ENCODE peak calls at places on chromosome 2, in six cellular contexts. One of them, this sample, is unnamed.

GRCh38 chr2:204108874-204109295 is 172.3 kb downstream of the ICOS start:
- DNase-seq in left lung: no peak
- DNase-seq in nephron progenitor cell: no peak
- DNase-seq in MG63: no peak
- DNase-seq in central memory CD8-positive, alpha-beta T cell: no peak
- DNase-seq in HT-29: no peak
- DNase-seq in this sample: no peak

GRCh38 chr2:14427982-14428567 is 204.4 kb upstream of the LRATD1 start:
- DNase-seq in left lung: no peak
- DNase-seq in nephron progenitor cell: no peak
- DNase-seq in MG63: peak; percentile 54
- DNase-seq in central memory CD8-positive, alpha-beta T cell: no peak
- DNase-seq in HT-29: no peak
- DNase-seq in this sample: no peak

GRCh38 chr2:16774980-16775963 is 109.6 kb upstream of the CYRIA start:
- DNase-seq in left lung: no peak
- DNase-seq in nephron progenitor cell: peak; percentile 20
- DNase-seq in MG63: no peak
- DNase-seq in central memory CD8-positive, alpha-beta T cell: no peak
- DNase-seq in HT-29: no peak
- DNase-seq in this sample: no peak

GRCh38 chr2:28325567-28326468 is 66.8 kb upstream of the FOSL2 start:
- DNase-seq in left lung: no peak
- DNase-seq in nephron progenitor cell: no peak
- DNase-seq in MG63: no peak
- DNase-seq in central memory CD8-positive, alpha-beta T cell: no peak
- DNase-seq in HT-29: no peak
- DNase-seq in this sample: no peak

GRCh38 chr2:121626777-121627524 is 22.3 kb downstream of the CLASP1 start:
- DNase-seq in left lung: peak; percentile 54
- DNase-seq in nephron progenitor cell: no peak
- DNase-seq in MG63: no peak
- DNase-seq in central memory CD8-positive, alpha-beta T cell: no peak
- DNase-seq in HT-29: no peak
- DNase-seq in this sample: peak; percentile 51

GRCh38 chr2:184938221-184938985 is 340.1 kb downstream of the ZNF804A start:
- DNase-seq in left lung: no peak
- DNase-seq in nephron progenitor cell: no peak
- DNase-seq in MG63: no peak
- DNase-seq in central memory CD8-positive, alpha-beta T cell: no peak
- DNase-seq in HT-29: no peak
- DNase-seq in this sample: no peak

GRCh38 chr2:219418155-219418569 is at the start of gene DES:
- DNase-seq in left lung: no peak
- DNase-seq in nephron progenitor cell: peak; percentile 43
- DNase-seq in MG63: no peak
- DNase-seq in central memory CD8-positive, alpha-beta T cell: no peak
- DNase-seq in HT-29: no peak
- DNase-seq in this sample: no peak

GRCh38 chr2:3189076-3189591 is 188.5 kb downstream of the EIPR1 start:
- DNase-seq in left lung: no peak
- DNase-seq in nephron progenitor cell: no peak
- DNase-seq in MG63: no peak
- DNase-seq in central memory CD8-positive, alpha-beta T cell: no peak
- DNase-seq in HT-29: no peak
- DNase-seq in this sample: no peak

GRCh38 chr2:155372969-155373368 is 674.5 kb downstream of the KCNJ3 start:
- DNase-seq in left lung: no peak
- DNase-seq in nephron progenitor cell: no peak
- DNase-seq in MG63: no peak
- DNase-seq in central memory CD8-positive, alpha-beta T cell: no peak
- DNase-seq in HT-29: peak; percentile 17
- DNase-seq in this sample: peak; percentile 61

GRCh38 chr2:110994250-110994961 is 126.3 kb upstream of the BCL2L11 start:
- DNase-seq in left lung: no peak
- DNase-seq in nephron progenitor cell: no peak
- DNase-seq in MG63: no peak
- DNase-seq in central memory CD8-positive, alpha-beta T cell: no peak
- DNase-seq in HT-29: no peak
- DNase-seq in this sample: peak; percentile 2

GRCh38 chr2:54054271-54054670 is 61.1 kb upstream of the ACYP2 start:
- DNase-seq in left lung: no peak
- DNase-seq in nephron progenitor cell: no peak
- DNase-seq in MG63: no peak
- DNase-seq in central memory CD8-positive, alpha-beta T cell: no peak
- DNase-seq in HT-29: no peak
- DNase-seq in this sample: no peak

GRCh38 chr2:213315168-213315876 is 31.1 kb downstream of the SPAG16 start:
- DNase-seq in left lung: no peak
- DNase-seq in nephron progenitor cell: no peak
- DNase-seq in MG63: no peak
- DNase-seq in central memory CD8-positive, alpha-beta T cell: no peak
- DNase-seq in HT-29: no peak
- DNase-seq in this sample: no peak

GRCh38 chr2:209560911-209561310 is 137.1 kb downstream of the MAP2 start:
- DNase-seq in left lung: no peak
- DNase-seq in nephron progenitor cell: no peak
- DNase-seq in MG63: no peak
- DNase-seq in central memory CD8-positive, alpha-beta T cell: no peak
- DNase-seq in HT-29: no peak
- DNase-seq in this sample: no peak

GRCh38 chr2:213934560-213934959 is 476.3 kb upstream of the VWC2L start:
- DNase-seq in left lung: no peak
- DNase-seq in nephron progenitor cell: no peak
- DNase-seq in MG63: no peak
- DNase-seq in central memory CD8-positive, alpha-beta T cell: no peak
- DNase-seq in HT-29: peak; percentile 56
- DNase-seq in this sample: peak; percentile 42

GRCh38 chr2:158912765-158913164 is 55.7 kb upstream of the TANC1 start:
- DNase-seq in left lung: no peak
- DNase-seq in nephron progenitor cell: no peak
- DNase-seq in MG63: no peak
- DNase-seq in central memory CD8-positive, alpha-beta T cell: no peak
- DNase-seq in HT-29: no peak
- DNase-seq in this sample: no peak

GRCh38 chr2:26847663-26848335 is at the start of gene DPYSL5:
- DNase-seq in left lung: no peak
- DNase-seq in nephron progenitor cell: peak; percentile 88
- DNase-seq in MG63: no peak
- DNase-seq in central memory CD8-positive, alpha-beta T cell: no peak
- DNase-seq in HT-29: no peak
- DNase-seq in this sample: no peak

GRCh38 chr2:47293967-47294366 is 109.0 kb upstream of the MSH2 start:
- DNase-seq in left lung: no peak
- DNase-seq in nephron progenitor cell: no peak
- DNase-seq in MG63: no peak
- DNase-seq in central memory CD8-positive, alpha-beta T cell: no peak
- DNase-seq in HT-29: no peak
- DNase-seq in this sample: no peak

GRCh38 chr2:207896525-207897295 is 127.0 kb upstream of the FZD5 start:
- DNase-seq in left lung: no peak
- DNase-seq in nephron progenitor cell: no peak
- DNase-seq in MG63: no peak
- DNase-seq in central memory CD8-positive, alpha-beta T cell: no peak
- DNase-seq in HT-29: peak; percentile 40
- DNase-seq in this sample: no peak

GRCh38 chr2:191018048-191018447 is 4.1 kb upstream of the STAT1 start:
- DNase-seq in left lung: no peak
- DNase-seq in nephron progenitor cell: no peak
- DNase-seq in MG63: no peak
- DNase-seq in central memory CD8-positive, alpha-beta T cell: no peak
- DNase-seq in HT-29: no peak
- DNase-seq in this sample: no peak

GRCh38 chr2:206955253-206955652 is 15.9 kb downstream of the CPO start:
- DNase-seq in left lung: no peak
- DNase-seq in nephron progenitor cell: no peak
- DNase-seq in MG63: no peak
- DNase-seq in central memory CD8-positive, alpha-beta T cell: no peak
- DNase-seq in HT-29: no peak
- DNase-seq in this sample: no peak

GRCh38 chr2:79771530-79771929 is 258.7 kb downstream of the CTNNA2 start:
- DNase-seq in left lung: no peak
- DNase-seq in nephron progenitor cell: no peak
- DNase-seq in MG63: no peak
- DNase-seq in central memory CD8-positive, alpha-beta T cell: no peak
- DNase-seq in HT-29: no peak
- DNase-seq in this sample: no peak

GRCh38 chr2:73423913-73424312 is 38.3 kb downstream of the ALMS1 start:
- DNase-seq in left lung: no peak
- DNase-seq in nephron progenitor cell: no peak
- DNase-seq in MG63: no peak
- DNase-seq in central memory CD8-positive, alpha-beta T cell: no peak
- DNase-seq in HT-29: no peak
- DNase-seq in this sample: no peak

GRCh38 chr2:135485441-135485840 is 45.6 kb downstream of the ZRANB3 start:
- DNase-seq in left lung: no peak
- DNase-seq in nephron progenitor cell: no peak
- DNase-seq in MG63: no peak
- DNase-seq in central memory CD8-positive, alpha-beta T cell: no peak
- DNase-seq in HT-29: peak; percentile 63
- DNase-seq in this sample: no peak

GRCh38 chr2:121897335-121897970 is 142.0 kb downstream of the TSN start:
- DNase-seq in left lung: no peak
- DNase-seq in nephron progenitor cell: peak; percentile 19
- DNase-seq in MG63: peak; percentile 21
- DNase-seq in central memory CD8-positive, alpha-beta T cell: no peak
- DNase-seq in HT-29: peak; percentile 40
- DNase-seq in this sample: peak; percentile 20

GRCh38 chr2:111704246-111704645 is 179.7 kb downstream of the ANAPC1 start:
- DNase-seq in left lung: no peak
- DNase-seq in nephron progenitor cell: no peak
- DNase-seq in MG63: peak; percentile 77
- DNase-seq in central memory CD8-positive, alpha-beta T cell: no peak
- DNase-seq in HT-29: no peak
- DNase-seq in this sample: no peak

GRCh38 chr2:197857708-197858107 is 53.3 kb downstream of the PLCL1 start:
- DNase-seq in left lung: no peak
- DNase-seq in nephron progenitor cell: no peak
- DNase-seq in MG63: no peak
- DNase-seq in central memory CD8-positive, alpha-beta T cell: no peak
- DNase-seq in HT-29: no peak
- DNase-seq in this sample: no peak

GRCh38 chr2:196234672-196235071 is 63.3 kb upstream of the STK17B start:
- DNase-seq in left lung: no peak
- DNase-seq in nephron progenitor cell: no peak
- DNase-seq in MG63: peak; percentile 72
- DNase-seq in central memory CD8-positive, alpha-beta T cell: no peak
- DNase-seq in HT-29: no peak
- DNase-seq in this sample: no peak

GRCh38 chr2:42225573-42225972 is 56.4 kb downstream of the EML4 start:
- DNase-seq in left lung: no peak
- DNase-seq in nephron progenitor cell: no peak
- DNase-seq in MG63: no peak
- DNase-seq in central memory CD8-positive, alpha-beta T cell: no peak
- DNase-seq in HT-29: no peak
- DNase-seq in this sample: no peak

GRCh38 chr2:1591978-1592907 is 152.1 kb downstream of the PXDN start:
- DNase-seq in left lung: peak; percentile 52
- DNase-seq in nephron progenitor cell: peak; percentile 63
- DNase-seq in MG63: peak; percentile 72
- DNase-seq in central memory CD8-positive, alpha-beta T cell: no peak
- DNase-seq in HT-29: no peak
- DNase-seq in this sample: peak; percentile 79

GRCh38 chr2:240995041-240995960 is 3.1 kb upstream of the SNED1 start:
- DNase-seq in left lung: peak; percentile 27
- DNase-seq in nephron progenitor cell: no peak
- DNase-seq in MG63: no peak
- DNase-seq in central memory CD8-positive, alpha-beta T cell: no peak
- DNase-seq in HT-29: no peak
- DNase-seq in this sample: no peak

GRCh38 chr2:187434342-187434785 is 13.7 kb downstream of the CALCRL start:
- DNase-seq in left lung: no peak
- DNase-seq in nephron progenitor cell: no peak
- DNase-seq in MG63: no peak
- DNase-seq in central memory CD8-positive, alpha-beta T cell: no peak
- DNase-seq in HT-29: no peak
- DNase-seq in this sample: peak; percentile 64

GRCh38 chr2:144183744-144184143 is 336.2 kb downstream of the ZEB2 start:
- DNase-seq in left lung: no peak
- DNase-seq in nephron progenitor cell: no peak
- DNase-seq in MG63: no peak
- DNase-seq in central memory CD8-positive, alpha-beta T cell: peak; percentile 73
- DNase-seq in HT-29: no peak
- DNase-seq in this sample: no peak

GRCh38 chr2:239927424-239927981 is 97.6 kb downstream of the NDUFA10 start:
- DNase-seq in left lung: peak; percentile 51
- DNase-seq in nephron progenitor cell: no peak
- DNase-seq in MG63: peak; percentile 92
- DNase-seq in central memory CD8-positive, alpha-beta T cell: peak; percentile 44
- DNase-seq in HT-29: peak; percentile 43
- DNase-seq in this sample: peak; percentile 17

GRCh38 chr2:129754431-129754830 is 225.0 kb upstream of the RAB6C start:
- DNase-seq in left lung: no peak
- DNase-seq in nephron progenitor cell: no peak
- DNase-seq in MG63: no peak
- DNase-seq in central memory CD8-positive, alpha-beta T cell: no peak
- DNase-seq in HT-29: no peak
- DNase-seq in this sample: no peak

GRCh38 chr2:196268538-196269338 is 97.4 kb upstream of the STK17B start:
- DNase-seq in left lung: no peak
- DNase-seq in nephron progenitor cell: no peak
- DNase-seq in MG63: no peak
- DNase-seq in central memory CD8-positive, alpha-beta T cell: no peak
- DNase-seq in HT-29: peak; percentile 38
- DNase-seq in this sample: no peak

GRCh38 chr2:39124770-39125075 is 3.9 kb upstream of the SOS1 start:
- DNase-seq in left lung: peak; percentile 39
- DNase-seq in nephron progenitor cell: peak; percentile 40
- DNase-seq in MG63: peak; percentile 3
- DNase-seq in central memory CD8-positive, alpha-beta T cell: no peak
- DNase-seq in HT-29: no peak
- DNase-seq in this sample: no peak

GRCh38 chr2:237299897-237300296 is 114.1 kb downstream of the COL6A3 start:
- DNase-seq in left lung: no peak
- DNase-seq in nephron progenitor cell: no peak
- DNase-seq in MG63: peak; percentile 85
- DNase-seq in central memory CD8-positive, alpha-beta T cell: no peak
- DNase-seq in HT-29: no peak
- DNase-seq in this sample: no peak

GRCh38 chr2:74817333-74817732 is 16.6 kb upstream of the HK2 start:
- DNase-seq in left lung: no peak
- DNase-seq in nephron progenitor cell: no peak
- DNase-seq in MG63: no peak
- DNase-seq in central memory CD8-positive, alpha-beta T cell: no peak
- DNase-seq in HT-29: no peak
- DNase-seq in this sample: no peak

GRCh38 chr2:25614711-25615110 is 58.7 kb downstream of the DTNB start:
- DNase-seq in left lung: no peak
- DNase-seq in nephron progenitor cell: no peak
- DNase-seq in MG63: no peak
- DNase-seq in central memory CD8-positive, alpha-beta T cell: no peak
- DNase-seq in HT-29: no peak
- DNase-seq in this sample: no peak

GRCh38 chr2:140891614-140892212 is 1239.1 kb downstream of the LRP1B start:
- DNase-seq in left lung: no peak
- DNase-seq in nephron progenitor cell: no peak
- DNase-seq in MG63: no peak
- DNase-seq in central memory CD8-positive, alpha-beta T cell: no peak
- DNase-seq in HT-29: no peak
- DNase-seq in this sample: no peak

This sample was measured in endothelial cell of umbilical vein.